ENCODE peak calls at places on chromosomes 5 and 9, in nine cellular contexts. One of them, this sample, is unnamed.

GRCh38 chr5:38807570-38808461 is 38.0 kb upstream of the OSMR start:
- DNase-seq in A549: peak
- DNase-seq in heart left ventricle: peak
- DNase-seq in breast epithelium: no peak
- DNase-seq in HepG2: no peak
- DNase-seq in testis: no peak
- DNase-seq in upper lobe of left lung: no peak
- DNase-seq in suprapubic skin: no peak
- DNase-seq in erythroblast: no peak
- DNase-seq in this sample: no peak

GRCh38 chr5:107954254-107954653 is 283.5 kb upstream of the EFNA5 start:
- DNase-seq in upper lobe of left lung: no peak
- DNase-seq in breast epithelium: no peak
- DNase-seq in suprapubic skin: no peak
- DNase-seq in A549: no peak
- DNase-seq in testis: no peak
- DNase-seq in HepG2: no peak
- DNase-seq in erythroblast: no peak
- DNase-seq in heart left ventricle: no peak
- DNase-seq in this sample: no peak

GRCh38 chr5:63310644-63311043 is 651.6 kb downstream of the HTR1A start:
- DNase-seq in HepG2: no peak
- DNase-seq in upper lobe of left lung: no peak
- DNase-seq in testis: no peak
- DNase-seq in suprapubic skin: no peak
- DNase-seq in erythroblast: no peak
- DNase-seq in A549: no peak
- DNase-seq in heart left ventricle: no peak
- DNase-seq in breast epithelium: no peak
- DNase-seq in this sample: no peak

GRCh38 chr9:19074836-19075235 is 25.6 kb downstream of the RRAGA start:
- DNase-seq in HepG2: peak
- DNase-seq in A549: no peak
- DNase-seq in breast epithelium: no peak
- DNase-seq in erythroblast: no peak
- DNase-seq in upper lobe of left lung: no peak
- DNase-seq in suprapubic skin: no peak
- DNase-seq in heart left ventricle: no peak
- DNase-seq in testis: no peak
- DNase-seq in this sample: no peak

GRCh38 chr5:112338681-112339337 is 80.3 kb downstream of the EPB41L4A start:
- DNase-seq in testis: no peak
- DNase-seq in heart left ventricle: no peak
- DNase-seq in HepG2: peak
- DNase-seq in breast epithelium: no peak
- DNase-seq in A549: peak
- DNase-seq in upper lobe of left lung: no peak
- DNase-seq in erythroblast: peak
- DNase-seq in suprapubic skin: no peak
- DNase-seq in this sample: no peak

GRCh38 chr5:45639038-45639437 is 57.1 kb downstream of the HCN1 start:
- DNase-seq in erythroblast: no peak
- DNase-seq in testis: no peak
- DNase-seq in suprapubic skin: no peak
- DNase-seq in breast epithelium: no peak
- DNase-seq in upper lobe of left lung: no peak
- DNase-seq in HepG2: no peak
- DNase-seq in A549: no peak
- DNase-seq in heart left ventricle: no peak
- DNase-seq in this sample: no peak

GRCh38 chr9:23821400-23822181 is 4.4 kb downstream of the ELAVL2 start:
- DNase-seq in erythroblast: peak
- DNase-seq in breast epithelium: no peak
- DNase-seq in suprapubic skin: no peak
- DNase-seq in HepG2: no peak
- DNase-seq in A549: no peak
- DNase-seq in upper lobe of left lung: peak
- DNase-seq in heart left ventricle: no peak
- DNase-seq in testis: peak
- DNase-seq in this sample: peak

GRCh38 chr9:78213696-78214095 is 22.2 kb upstream of the CEP78 start:
- DNase-seq in A549: peak
- DNase-seq in breast epithelium: no peak
- DNase-seq in suprapubic skin: no peak
- DNase-seq in testis: no peak
- DNase-seq in upper lobe of left lung: no peak
- DNase-seq in HepG2: peak
- DNase-seq in heart left ventricle: no peak
- DNase-seq in erythroblast: no peak
- DNase-seq in this sample: no peak

GRCh38 chr5:67814569-67815311 is 400.8 kb upstream of the PIK3R1 start:
- DNase-seq in suprapubic skin: no peak
- DNase-seq in breast epithelium: no peak
- DNase-seq in upper lobe of left lung: no peak
- DNase-seq in heart left ventricle: no peak
- DNase-seq in testis: no peak
- DNase-seq in erythroblast: peak
- DNase-seq in A549: no peak
- DNase-seq in HepG2: no peak
- DNase-seq in this sample: no peak

GRCh38 chr9:98022447-98022846 is 34.1 kb upstream of the NANS start:
- DNase-seq in erythroblast: no peak
- DNase-seq in testis: no peak
- DNase-seq in suprapubic skin: no peak
- DNase-seq in HepG2: no peak
- DNase-seq in upper lobe of left lung: no peak
- DNase-seq in heart left ventricle: no peak
- DNase-seq in A549: no peak
- DNase-seq in breast epithelium: no peak
- DNase-seq in this sample: no peak

GRCh38 chr9:84024041-84024575 is 43.5 kb downstream of the RMI1 start:
- DNase-seq in heart left ventricle: no peak
- DNase-seq in testis: no peak
- DNase-seq in suprapubic skin: no peak
- DNase-seq in A549: no peak
- DNase-seq in breast epithelium: no peak
- DNase-seq in erythroblast: no peak
- DNase-seq in upper lobe of left lung: no peak
- DNase-seq in HepG2: no peak
- DNase-seq in this sample: no peak

DNA sequence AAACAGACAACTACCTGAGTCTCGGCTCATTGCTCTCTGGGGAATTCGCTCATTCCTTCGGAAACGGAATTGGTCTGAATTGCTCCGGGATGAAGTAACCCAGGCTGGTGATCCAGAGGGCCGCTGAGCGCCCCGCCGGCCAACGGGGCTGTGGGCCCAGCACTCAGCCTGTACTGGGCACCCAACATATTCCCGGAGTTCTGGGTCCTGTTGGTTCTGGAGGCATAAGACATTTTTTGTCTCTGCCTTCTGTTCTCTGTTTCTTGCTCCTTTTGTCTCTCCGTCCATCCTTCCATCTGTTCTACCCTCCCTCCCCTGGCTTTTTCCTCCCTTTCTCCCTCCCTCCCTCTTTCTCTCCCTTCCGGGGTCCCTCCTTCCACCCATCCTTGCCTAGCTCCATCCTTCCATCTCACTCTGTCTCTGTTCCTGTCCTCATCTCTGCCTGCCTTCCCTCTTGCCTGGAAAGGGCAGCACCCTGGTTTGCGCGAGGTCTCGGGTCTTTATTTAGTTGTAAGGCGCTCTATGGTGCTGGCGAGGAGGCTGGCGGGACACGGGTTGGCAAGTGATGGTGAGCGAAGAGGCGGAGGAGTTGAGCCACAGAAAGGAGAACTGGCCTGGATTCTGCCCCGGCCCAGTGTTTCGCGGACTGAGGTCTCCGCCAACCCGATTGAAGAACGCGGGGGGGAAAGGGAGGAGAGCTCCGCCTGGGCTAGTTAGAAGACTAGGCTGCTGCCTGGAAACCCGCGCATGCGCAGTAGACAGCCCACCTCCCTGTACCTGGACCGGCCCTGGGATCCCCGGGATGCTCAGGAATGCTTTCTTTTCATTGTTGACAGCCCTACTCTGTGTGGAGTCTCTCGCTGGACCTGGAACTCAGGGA is 1468.0 kb downstream of the FOXD4L5 start:
- DNase-seq in breast epithelium: peak
- DNase-seq in upper lobe of left lung: peak
- DNase-seq in suprapubic skin: peak
- DNase-seq in erythroblast: no peak
- DNase-seq in testis: peak
- DNase-seq in A549: peak
- DNase-seq in heart left ventricle: peak
- DNase-seq in HepG2: peak
- DNase-seq in this sample: no peak
- TF ChIP-seq POLR2A in breast epithelium: no peak
- TF ChIP-seq POLR2A in upper lobe of left lung: no peak
- TF ChIP-seq POLR2A in suprapubic skin: no peak
- TF ChIP-seq POLR2A in erythroblast: no peak
- TF ChIP-seq POLR2A in testis: no peak
- TF ChIP-seq POLR2A in A549: no peak
- TF ChIP-seq POLR2A in heart left ventricle: no peak
- TF ChIP-seq POLR2A in HepG2: no peak
- TF ChIP-seq POLR2A in this sample: no peak

DNA sequence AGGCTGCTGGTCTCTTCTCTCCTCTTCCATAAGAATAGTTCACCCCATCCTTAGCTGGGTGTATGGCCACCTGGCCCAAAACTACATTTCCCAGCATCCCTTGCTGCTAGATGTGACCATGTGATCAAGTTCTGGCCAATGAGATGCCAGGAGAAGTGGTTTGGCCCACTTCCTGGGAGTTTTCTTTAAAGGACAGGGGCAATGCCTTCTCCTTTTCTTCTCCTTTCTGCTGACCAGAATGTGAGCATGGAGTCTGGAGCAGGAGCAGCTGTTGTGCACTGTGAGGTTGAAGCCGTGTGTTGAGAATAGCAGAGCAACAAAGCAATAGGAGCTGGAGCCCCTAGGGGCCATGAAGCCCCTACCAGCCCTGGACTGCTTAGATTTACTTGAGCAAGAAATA is 36.8 kb downstream of the C9orf50 start:
- DNase-seq in erythroblast: peak
- DNase-seq in suprapubic skin: no peak
- DNase-seq in A549: peak
- DNase-seq in heart left ventricle: peak
- DNase-seq in testis: peak
- DNase-seq in HepG2: peak
- DNase-seq in breast epithelium: no peak
- DNase-seq in upper lobe of left lung: no peak
- DNase-seq in this sample: peak
- TF ChIP-seq POLR2A in erythroblast: no peak
- TF ChIP-seq POLR2A in suprapubic skin: no peak
- TF ChIP-seq POLR2A in A549: no peak
- TF ChIP-seq POLR2A in heart left ventricle: no peak
- TF ChIP-seq POLR2A in testis: no peak
- TF ChIP-seq POLR2A in HepG2: no peak
- TF ChIP-seq POLR2A in breast epithelium: no peak
- TF ChIP-seq POLR2A in upper lobe of left lung: no peak
- TF ChIP-seq POLR2A in this sample: no peak

DNA sequence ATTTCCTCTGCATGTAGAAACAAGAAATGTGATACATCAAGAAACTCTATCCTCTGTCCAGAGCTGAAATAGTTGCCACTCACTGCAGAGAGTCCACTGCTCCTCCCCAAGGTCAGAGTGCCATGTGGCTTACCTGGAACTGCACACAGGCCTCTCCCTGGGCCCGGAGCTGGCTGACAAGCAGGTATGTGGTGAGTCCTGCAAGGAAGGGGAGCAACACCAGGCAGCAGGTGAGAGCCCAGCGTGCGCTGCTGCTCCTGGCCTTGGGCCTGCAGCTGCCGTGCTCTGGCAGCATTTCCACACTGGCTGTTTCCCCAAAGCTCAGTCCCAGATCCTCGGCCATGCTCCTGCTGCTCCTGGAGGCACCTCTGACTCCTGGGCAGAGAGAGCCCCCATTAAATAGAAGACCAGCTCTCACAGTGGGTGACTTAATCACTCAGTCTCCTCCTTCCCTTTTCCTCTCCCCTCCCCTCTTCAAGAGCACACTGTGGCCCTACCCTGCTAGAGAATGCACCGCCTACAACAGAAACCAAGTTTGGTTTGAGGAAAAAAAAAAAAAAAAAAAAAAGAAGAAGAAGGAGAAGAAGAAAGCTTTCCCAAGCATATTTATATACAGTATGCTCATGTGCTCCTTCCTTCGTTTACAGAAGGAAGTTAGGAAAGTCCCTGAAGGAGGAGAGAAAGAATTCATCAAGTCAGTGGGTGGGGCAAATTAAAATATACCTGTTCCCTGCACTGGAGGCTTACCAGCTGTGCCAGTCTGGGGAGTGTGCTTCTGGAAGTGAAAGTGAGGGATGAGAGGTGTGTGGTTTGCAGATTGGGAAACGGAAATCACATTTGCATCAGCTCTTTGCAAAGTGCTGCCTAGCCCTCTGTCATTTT is at the start of gene TNFSF15:
- DNase-seq in HepG2: peak
- DNase-seq in breast epithelium: no peak
- DNase-seq in heart left ventricle: no peak
- DNase-seq in suprapubic skin: no peak
- DNase-seq in erythroblast: no peak
- DNase-seq in upper lobe of left lung: peak
- DNase-seq in testis: no peak
- DNase-seq in A549: peak
- DNase-seq in this sample: no peak
- TF ChIP-seq POLR2A in HepG2: no peak
- TF ChIP-seq POLR2A in breast epithelium: no peak
- TF ChIP-seq POLR2A in heart left ventricle: no peak
- TF ChIP-seq POLR2A in suprapubic skin: no peak
- TF ChIP-seq POLR2A in erythroblast: no peak
- TF ChIP-seq POLR2A in upper lobe of left lung: no peak
- TF ChIP-seq POLR2A in testis: no peak
- TF ChIP-seq POLR2A in A549: peak
- TF ChIP-seq POLR2A in this sample: no peak

DNA sequence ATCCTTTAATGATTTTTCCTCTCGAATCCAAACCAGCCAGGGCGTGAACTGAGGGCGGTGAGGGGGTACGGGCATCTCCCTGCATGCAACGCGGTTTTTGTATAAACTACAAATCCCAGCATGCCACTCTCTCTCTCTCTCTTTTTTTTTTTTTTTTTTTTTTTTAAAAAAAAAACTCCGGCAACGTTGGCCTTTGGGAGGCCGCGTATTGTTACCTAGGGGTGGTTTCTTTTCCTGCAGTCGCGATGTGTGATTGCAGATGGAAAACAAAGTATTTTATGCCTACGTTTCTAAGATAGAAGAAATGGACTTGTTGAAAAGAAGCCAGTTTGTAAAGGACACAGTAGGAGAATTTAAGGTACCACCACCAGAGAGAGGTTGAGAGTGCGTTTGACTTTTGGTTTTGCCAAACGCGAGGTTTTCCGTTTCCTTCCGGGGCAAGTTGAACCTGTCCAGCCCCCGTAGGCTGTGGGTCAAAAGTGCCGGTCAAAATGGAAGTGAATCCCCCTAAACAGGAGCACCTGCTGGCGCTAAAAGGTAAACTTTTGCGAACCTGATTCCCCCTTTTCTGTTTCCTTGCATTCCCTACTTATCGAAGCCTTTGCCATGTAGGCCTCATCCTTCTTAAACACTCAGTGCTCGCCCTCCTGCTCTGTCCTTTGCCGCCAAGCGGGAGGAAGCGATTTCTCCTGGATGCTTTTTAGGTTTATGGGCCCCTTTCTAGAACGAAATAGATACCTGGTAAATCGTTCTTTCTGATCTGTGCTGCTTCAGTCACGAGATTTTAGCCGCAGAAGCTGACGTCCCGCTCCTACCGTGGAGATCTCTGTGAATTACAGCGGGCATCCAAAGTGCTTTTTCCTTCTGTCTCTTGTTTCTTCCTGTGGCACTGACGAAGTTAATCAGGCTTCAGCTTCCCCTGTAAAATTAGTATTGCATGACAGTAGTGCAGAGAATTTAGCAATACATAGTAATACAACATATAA is at the start of the genes SHLD3 and TRAPPC13:
- DNase-seq in breast epithelium: peak
- DNase-seq in testis: peak
- DNase-seq in heart left ventricle: peak
- DNase-seq in HepG2: peak
- DNase-seq in A549: peak
- DNase-seq in upper lobe of left lung: no peak
- DNase-seq in erythroblast: peak
- DNase-seq in suprapubic skin: peak
- DNase-seq in this sample: peak
- TF ChIP-seq POLR2A in breast epithelium: no peak
- TF ChIP-seq POLR2A in testis: no peak
- TF ChIP-seq POLR2A in heart left ventricle: no peak
- TF ChIP-seq POLR2A in HepG2: peak
- TF ChIP-seq POLR2A in A549: peak
- TF ChIP-seq POLR2A in upper lobe of left lung: peak
- TF ChIP-seq POLR2A in erythroblast: peak
- TF ChIP-seq POLR2A in suprapubic skin: no peak
- TF ChIP-seq POLR2A in this sample: peak

This sample was measured in H54.